ENCODE peak calls at places on chromosomes 2 and 18, in ten cellular contexts. M is left ventricle myocardium inferior; N is upper lobe of left lung; Z is CD4-positive, alpha-beta memory T cell; A is fibroblast of lung; E is neuronal stem cell; D is prostate gland; R is aorta; V is IMR-90; F is MM.1S. U is an unnamed sample.

GRCh38 chr2:133840761-133841160 is 272.5 kb upstream of the NCKAP5 start:
- DNase-seq in M (no peak), V (no peak), N (no peak), F (no peak), R (no peak), E (no peak), D (no peak), A (no peak), Z (no peak), U (no peak)

GRCh38 chr2:43251171-43251731 is 24.8 kb upstream of the ZFP36L2 start:
- DNase-seq in N (no peak), V (peak), M (no peak), A (peak), E (no peak), R (no peak), Z (no peak), D (peak), F (no peak), U (no peak)

GRCh38 chr2:238286551-238286950 is 1.9 kb downstream of the PER2 start:
- DNase-seq in D (peak), F (no peak), R (peak), A (peak), N (peak), Z (no peak), E (no peak), M (peak), V (peak), U (no peak)

GRCh38 chr2:3001595-3002184 is 375.9 kb downstream of the EIPR1 start:
- DNase-seq in Z (no peak), F (no peak), V (no peak), N (no peak), M (no peak), A (no peak), E (no peak), D (peak), R (no peak), U (no peak)

GRCh38 chr2:237451582-237452469 is 35.2 kb upstream of the MLPH start:
- DNase-seq in D (no peak), F (no peak), E (no peak), M (no peak), N (no peak), R (no peak), A (no peak), V (peak), Z (no peak), U (peak)

GRCh38 chr2:92073036-92073814 is 2798.0 kb upstream of the TEKT4 start:
- DNase-seq in M (no peak), V (no peak), A (no peak), R (peak), D (no peak), E (no peak), N (no peak), F (no peak), Z (no peak), U (no peak)

GRCh38 chr2:45119038-45119437 is 109.8 kb upstream of the SIX2 start:
- DNase-seq in Z (no peak), N (no peak), M (no peak), R (no peak), E (no peak), V (peak), F (no peak), D (no peak), A (peak), U (no peak)

GRCh38 chr2:39139511-39140237 is 18.8 kb upstream of the SOS1 start:
- DNase-seq in Z (no peak), M (no peak), V (no peak), D (no peak), N (no peak), F (no peak), E (no peak), A (no peak), R (no peak), U (peak)

GRCh38 chr2:217897091-217897715 is 105.6 kb downstream of the TNS1 start:
- DNase-seq in R (peak), M (no peak), F (no peak), N (peak), D (no peak), A (no peak), E (no peak), V (no peak), Z (no peak), U (no peak)

GRCh38 chr18:8326763-8327394 is 282.4 kb upstream of the RAB12 start:
- DNase-seq in R (no peak), A (no peak), N (no peak), F (no peak), Z (no peak), M (no peak), E (no peak), V (no peak), D (no peak), U (no peak)

GRCh38 chr2:156309106-156309505 is 23.4 kb downstream of the NR4A2 start:
- DNase-seq in V (no peak), M (no peak), Z (no peak), A (no peak), R (no peak), E (no peak), F (no peak), D (no peak), N (no peak), U (no peak)

GRCh38 chr2:17171446-17172049 is 346.7 kb downstream of the RAD51AP2 start:
- DNase-seq in E (peak), A (peak), R (peak), V (peak), M (no peak), F (no peak), N (no peak), D (no peak), Z (no peak), U (peak)

GRCh38 chr18:48222118-48222517 is 187.1 kb downstream of the ZBTB7C start:
- DNase-seq in Z (peak), N (peak), V (no peak), A (peak), D (peak), E (no peak), R (no peak), M (peak), F (peak), U (peak)

DNA sequence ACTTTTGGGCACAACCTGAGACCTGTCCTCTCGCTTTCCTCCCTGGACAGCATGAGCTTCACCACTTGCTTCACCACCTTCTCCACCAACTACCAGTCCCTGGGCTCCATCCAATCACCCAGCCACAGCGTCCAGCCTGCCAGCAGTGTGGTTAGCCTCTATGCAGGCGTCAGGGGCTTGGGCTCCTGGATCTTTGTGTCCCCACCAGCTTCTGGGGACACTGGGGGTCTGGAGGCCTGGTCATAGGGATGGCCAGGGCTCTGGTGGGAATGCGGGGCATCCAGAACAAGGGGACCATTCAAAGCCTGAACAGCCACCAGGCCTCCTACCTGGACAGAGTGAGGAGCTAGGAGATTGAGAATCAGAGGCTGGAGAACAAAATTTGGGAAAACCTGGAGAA is 44.2 kb upstream of the SLC4A10 start:
- DNase-seq in R (no peak), F (no peak), Z (no peak), N (no peak), D (no peak), A (no peak), M (no peak), V (no peak), E (no peak), U (no peak)
- H3K27ac ChIP-seq in R (no peak), F (no peak), Z (no peak), N (no peak), D (no peak), A (no peak), M (no peak), V (no peak), E (no peak), U (no peak)

GRCh38 chr2:26359886-26360473 is 13.4 kb upstream of the ADGRF3 start:
- DNase-seq in A (no peak), M (no peak), N (no peak), V (no peak), D (no peak), R (no peak), Z (no peak), E (no peak), F (no peak), U (no peak)
- H3K27ac ChIP-seq in A (no peak), M (no peak), N (no peak), V (no peak), D (no peak), R (no peak), Z (no peak), E (no peak), F (no peak), U (no peak)

GRCh38 chr2:47003641-47004427 is 88.2 kb upstream of the MCFD2 start:
- DNase-seq in Z (no peak), R (peak), D (no peak), F (no peak), V (no peak), E (no peak), N (no peak), A (peak), M (no peak), U (no peak)
- H3K27ac ChIP-seq in Z (no peak), R (no peak), D (no peak), F (no peak), V (no peak), E (no peak), N (no peak), A (no peak), M (no peak), U (no peak)

DNA sequence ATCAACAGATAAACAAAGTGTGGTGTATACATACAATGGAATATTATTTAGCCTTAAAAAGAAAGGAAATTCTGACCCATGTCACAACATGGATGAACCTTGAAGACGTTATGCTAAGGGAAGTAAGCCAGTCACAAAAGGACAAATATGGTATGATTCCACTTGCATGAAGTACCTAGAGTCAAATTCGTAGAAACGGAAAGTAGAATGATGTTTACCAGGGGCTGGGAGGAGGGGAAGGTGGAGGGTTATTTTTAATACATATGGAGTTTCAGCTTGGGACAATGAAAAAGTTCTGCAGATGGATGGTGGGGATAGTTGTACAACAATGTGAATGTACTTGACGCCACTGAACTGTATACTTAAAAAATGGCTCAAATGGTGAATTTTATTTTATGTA is 3.3 kb upstream of the DES start:
- DNase-seq in V (no peak), M (no peak), D (no peak), N (no peak), R (no peak), Z (no peak), E (no peak), F (no peak), A (no peak), U (no peak)
- H3K27ac ChIP-seq in V (no peak), M (peak), D (no peak), N (no peak), R (no peak), Z (no peak), E (no peak), F (no peak), A (no peak), U (no peak)

GRCh38 chr2:120616261-120616660 is 119.4 kb upstream of the GLI2 start:
- DNase-seq in A (no peak), Z (no peak), E (no peak), D (no peak), F (no peak), M (no peak), R (peak), V (no peak), N (no peak), U (no peak)

GRCh38 chr2:120622159-120622869 is 113.4 kb upstream of the GLI2 start:
- DNase-seq in Z (no peak), F (no peak), R (no peak), N (no peak), V (no peak), M (no peak), D (no peak), A (no peak), E (no peak), U (no peak)

GRCh38 chr2:120617055-120617454 is 118.6 kb upstream of the GLI2 start:
- DNase-seq in D (no peak), Z (no peak), N (peak), E (no peak), V (no peak), M (no peak), A (no peak), F (no peak), R (peak), U (no peak)

GRCh38 chr2:120620025-120620793 is 115.5 kb upstream of the GLI2 start:
- DNase-seq in Z (no peak), R (no peak), V (peak), N (no peak), M (no peak), F (no peak), A (peak), E (no peak), D (no peak), U (no peak)

DNA sequence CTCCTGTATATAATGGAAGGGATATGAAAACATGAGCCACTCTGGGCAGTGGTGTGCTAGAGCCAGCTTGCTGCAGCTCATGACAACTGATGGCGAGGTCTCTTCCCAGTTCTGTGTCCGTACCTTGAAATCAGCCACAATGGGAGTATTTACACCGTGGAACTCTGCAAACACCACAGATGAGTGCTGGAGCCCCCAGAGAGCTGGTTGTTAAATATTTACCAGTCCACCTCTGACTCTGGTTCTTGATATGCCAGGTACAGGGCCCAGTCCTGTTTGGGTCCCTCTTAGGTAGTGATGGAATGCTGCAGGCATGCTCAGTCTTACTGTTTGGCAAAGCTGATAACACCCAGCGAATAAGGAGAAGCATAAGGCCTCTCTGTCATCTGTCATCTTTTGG is 116.1 kb upstream of the GLI2 start:
- DNase-seq in V (no peak), F (no peak), D (no peak), E (no peak), Z (no peak), M (no peak), A (no peak), N (no peak), R (peak), U (no peak)
- H3K27ac ChIP-seq in V (no peak), F (no peak), D (no peak), E (no peak), Z (no peak), M (no peak), A (no peak), N (no peak), R (no peak), U (no peak)

GRCh38 chr18:31646332-31646822 is 38.0 kb downstream of the B4GALT6 start:
- DNase-seq in D (no peak), V (no peak), E (no peak), F (no peak), A (no peak), R (no peak), M (no peak), N (no peak), Z (no peak), U (no peak)
- H3K27ac ChIP-seq in D (peak), V (no peak), E (no peak), F (no peak), A (no peak), R (no peak), M (no peak), N (no peak), Z (no peak), U (no peak)

DNA sequence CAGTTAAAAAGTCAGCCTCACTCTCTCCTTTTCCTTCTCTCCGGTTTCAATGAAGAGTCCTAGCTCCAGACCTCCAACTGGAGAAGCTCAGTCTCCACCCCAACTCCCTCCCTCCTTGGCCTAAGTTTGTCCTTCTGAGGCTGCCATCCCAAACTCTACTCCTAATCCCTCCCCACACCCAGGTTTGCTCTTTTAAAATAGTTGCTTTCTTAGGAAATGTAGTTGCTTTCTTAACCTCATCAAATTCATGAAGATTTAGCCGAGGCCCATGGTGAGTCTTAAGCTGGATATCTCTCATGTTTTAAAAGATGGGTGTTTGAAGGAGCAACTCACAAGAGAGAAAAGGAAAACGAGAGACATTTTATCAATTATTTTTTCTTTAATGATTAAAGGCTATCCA is 937 bp upstream of the LANCL1 start:
- DNase-seq in N (no peak), V (peak), M (no peak), D (no peak), Z (no peak), F (peak), E (no peak), R (peak), A (peak), U (no peak)
- H3K27ac ChIP-seq in N (no peak), V (no peak), M (peak), D (no peak), Z (peak), F (no peak), E (no peak), R (peak), A (peak), U (no peak)

GRCh38 chr2:240956935-240957655 is 41.3 kb upstream of the SNED1 start:
- DNase-seq in Z (no peak), A (no peak), M (peak), R (no peak), N (peak), E (no peak), F (no peak), D (no peak), V (no peak), U (no peak)
- H3K27ac ChIP-seq in Z (no peak), A (no peak), M (no peak), R (no peak), N (no peak), E (no peak), F (no peak), D (no peak), V (no peak), U (no peak)

U was measured in Karpas-422.